ENCODE peak calls at places on chromosomes 7 and 10, in eight cellular contexts. One of them, this sample, is unnamed.

GRCh38 chr7:127252736-127253288 is at the start of gene GRM8:
- DNase-seq in neural progenitor cell: peak; percentile 87
- DNase-seq in heart right ventricle: peak; percentile 33
- DNase-seq in fibroblast of lung: peak; percentile 53
- DNase-seq in HFF-Myc: no peak
- DNase-seq in cardiac fibroblast: peak; percentile 29
- DNase-seq in endothelial cell: peak; percentile 50
- DNase-seq in ovary: peak; percentile 47
- DNase-seq in this sample: peak; percentile 17

GRCh38 chr10:12564173-12564572 is 214.8 kb downstream of the CAMK1D start:
- DNase-seq in HFF-Myc: no peak
- DNase-seq in heart right ventricle: no peak
- DNase-seq in ovary: no peak
- DNase-seq in cardiac fibroblast: peak; percentile 40
- DNase-seq in endothelial cell: no peak
- DNase-seq in fibroblast of lung: peak; percentile 70
- DNase-seq in neural progenitor cell: no peak
- DNase-seq in this sample: no peak

GRCh38 chr10:11647676-11648075 is 36.2 kb upstream of the USP6NL start:
- DNase-seq in HFF-Myc: no peak
- DNase-seq in neural progenitor cell: no peak
- DNase-seq in fibroblast of lung: no peak
- DNase-seq in heart right ventricle: no peak
- DNase-seq in ovary: no peak
- DNase-seq in cardiac fibroblast: peak; percentile 59
- DNase-seq in endothelial cell: no peak
- DNase-seq in this sample: no peak

GRCh38 chr7:139994356-139994755 is 68.4 kb downstream of the PARP12 start:
- DNase-seq in fibroblast of lung: no peak
- DNase-seq in endothelial cell: no peak
- DNase-seq in ovary: no peak
- DNase-seq in cardiac fibroblast: no peak
- DNase-seq in heart right ventricle: no peak
- DNase-seq in neural progenitor cell: no peak
- DNase-seq in HFF-Myc: no peak
- DNase-seq in this sample: no peak

GRCh38 chr7:34486371-34486770 is 171.6 kb upstream of the NPSR1 start:
- DNase-seq in cardiac fibroblast: no peak
- DNase-seq in ovary: no peak
- DNase-seq in neural progenitor cell: no peak
- DNase-seq in endothelial cell: no peak
- DNase-seq in fibroblast of lung: no peak
- DNase-seq in HFF-Myc: no peak
- DNase-seq in heart right ventricle: no peak
- DNase-seq in this sample: no peak

GRCh38 chr10:90751107-90751997 is 106.5 kb downstream of the HTR7 start:
- DNase-seq in fibroblast of lung: peak; percentile 38
- DNase-seq in endothelial cell: peak; percentile 62
- DNase-seq in neural progenitor cell: peak; percentile 65
- DNase-seq in cardiac fibroblast: peak; percentile 67
- DNase-seq in heart right ventricle: no peak
- DNase-seq in HFF-Myc: no peak
- DNase-seq in ovary: no peak
- DNase-seq in this sample: peak; percentile 71

GRCh38 chr7:18426564-18427226 is 68.9 kb upstream of the HDAC9 start:
- DNase-seq in endothelial cell: no peak
- DNase-seq in HFF-Myc: peak; percentile 47
- DNase-seq in neural progenitor cell: no peak
- DNase-seq in ovary: no peak
- DNase-seq in heart right ventricle: no peak
- DNase-seq in fibroblast of lung: peak; percentile 52
- DNase-seq in cardiac fibroblast: peak; percentile 61
- DNase-seq in this sample: no peak

GRCh38 chr10:79560160-79560709 is at the start of gene SFTPA2:
- DNase-seq in cardiac fibroblast: no peak
- DNase-seq in fibroblast of lung: no peak
- DNase-seq in endothelial cell: no peak
- DNase-seq in HFF-Myc: no peak
- DNase-seq in heart right ventricle: no peak
- DNase-seq in neural progenitor cell: no peak
- DNase-seq in ovary: no peak
- DNase-seq in this sample: no peak

GRCh38 chr7:70573202-70573810 is 558.6 kb upstream of the GALNT17 start:
- DNase-seq in fibroblast of lung: no peak
- DNase-seq in endothelial cell: no peak
- DNase-seq in ovary: no peak
- DNase-seq in neural progenitor cell: peak; percentile 89
- DNase-seq in HFF-Myc: no peak
- DNase-seq in cardiac fibroblast: no peak
- DNase-seq in heart right ventricle: no peak
- DNase-seq in this sample: no peak

GRCh38 chr7:101125989-101126650 is 784 bp upstream of the SERPINE1 start:
- DNase-seq in ovary: peak; percentile 93
- DNase-seq in fibroblast of lung: peak; percentile 85
- DNase-seq in cardiac fibroblast: peak; percentile 98
- DNase-seq in HFF-Myc: peak; percentile 55
- DNase-seq in neural progenitor cell: no peak
- DNase-seq in endothelial cell: no peak
- DNase-seq in heart right ventricle: peak; percentile 76
- DNase-seq in this sample: peak; percentile 33

GRCh38 chr10:16441106-16441850 is 4.5 kb downstream of the PTER start:
- DNase-seq in heart right ventricle: no peak
- DNase-seq in HFF-Myc: no peak
- DNase-seq in fibroblast of lung: peak; percentile 26
- DNase-seq in ovary: no peak
- DNase-seq in endothelial cell: no peak
- DNase-seq in cardiac fibroblast: peak; percentile 43
- DNase-seq in neural progenitor cell: no peak
- DNase-seq in this sample: no peak

GRCh38 chr10:30820282-30820991 is 190.9 kb upstream of the LYZL2 start:
- DNase-seq in cardiac fibroblast: peak; percentile 92
- DNase-seq in neural progenitor cell: no peak
- DNase-seq in fibroblast of lung: peak; percentile 96
- DNase-seq in heart right ventricle: no peak
- DNase-seq in endothelial cell: no peak
- DNase-seq in HFF-Myc: peak; percentile 88
- DNase-seq in ovary: no peak
- DNase-seq in this sample: no peak

GRCh38 chr7:106493041-106493731 is 167.8 kb downstream of the CCDC71L start:
- DNase-seq in endothelial cell: no peak
- DNase-seq in neural progenitor cell: no peak
- DNase-seq in HFF-Myc: no peak
- DNase-seq in ovary: no peak
- DNase-seq in heart right ventricle: no peak
- DNase-seq in fibroblast of lung: no peak
- DNase-seq in cardiac fibroblast: no peak
- DNase-seq in this sample: no peak

GRCh38 chr10:90930070-90930837 is 9.4 kb upstream of the ANKRD1 start:
- DNase-seq in ovary: no peak
- DNase-seq in endothelial cell: no peak
- DNase-seq in fibroblast of lung: peak; percentile 89
- DNase-seq in neural progenitor cell: peak; percentile 74
- DNase-seq in heart right ventricle: peak; percentile 15
- DNase-seq in cardiac fibroblast: peak; percentile 79
- DNase-seq in HFF-Myc: peak; percentile 61
- DNase-seq in this sample: no peak

GRCh38 chr10:18233775-18234174 is 93.6 kb downstream of the CACNB2 start:
- DNase-seq in cardiac fibroblast: peak; percentile 26
- DNase-seq in endothelial cell: peak; percentile 10
- DNase-seq in ovary: peak; percentile 55
- DNase-seq in HFF-Myc: no peak
- DNase-seq in neural progenitor cell: peak; percentile 42
- DNase-seq in fibroblast of lung: no peak
- DNase-seq in heart right ventricle: peak; percentile 78
- DNase-seq in this sample: no peak
- TF ChIP-seq CTCF in cardiac fibroblast: peak; percentile 34
- TF ChIP-seq CTCF in endothelial cell: peak; percentile 21
- TF ChIP-seq CTCF in ovary: peak; percentile 30
- TF ChIP-seq CTCF in HFF-Myc: no peak
- TF ChIP-seq CTCF in neural progenitor cell: peak; percentile 57
- TF ChIP-seq CTCF in fibroblast of lung: no peak
- TF ChIP-seq CTCF in heart right ventricle: peak; percentile 52
- TF ChIP-seq CTCF in this sample: no peak

GRCh38 chr10:66649626-66650025 is 276.2 kb upstream of the LRRTM3 start:
- DNase-seq in cardiac fibroblast: no peak
- DNase-seq in ovary: no peak
- DNase-seq in neural progenitor cell: no peak
- DNase-seq in fibroblast of lung: no peak
- DNase-seq in HFF-Myc: no peak
- DNase-seq in endothelial cell: no peak
- DNase-seq in heart right ventricle: no peak
- DNase-seq in this sample: no peak

GRCh38 chr10:66654861-66655260 is 271.0 kb upstream of the LRRTM3 start:
- DNase-seq in heart right ventricle: no peak
- DNase-seq in cardiac fibroblast: no peak
- DNase-seq in HFF-Myc: no peak
- DNase-seq in ovary: no peak
- DNase-seq in endothelial cell: no peak
- DNase-seq in neural progenitor cell: no peak
- DNase-seq in fibroblast of lung: no peak
- DNase-seq in this sample: no peak

GRCh38 chr10:66656499-66656898 is 269.3 kb upstream of the LRRTM3 start:
- DNase-seq in heart right ventricle: no peak
- DNase-seq in neural progenitor cell: no peak
- DNase-seq in endothelial cell: no peak
- DNase-seq in HFF-Myc: no peak
- DNase-seq in fibroblast of lung: no peak
- DNase-seq in cardiac fibroblast: no peak
- DNase-seq in ovary: no peak
- DNase-seq in this sample: no peak

DNA sequence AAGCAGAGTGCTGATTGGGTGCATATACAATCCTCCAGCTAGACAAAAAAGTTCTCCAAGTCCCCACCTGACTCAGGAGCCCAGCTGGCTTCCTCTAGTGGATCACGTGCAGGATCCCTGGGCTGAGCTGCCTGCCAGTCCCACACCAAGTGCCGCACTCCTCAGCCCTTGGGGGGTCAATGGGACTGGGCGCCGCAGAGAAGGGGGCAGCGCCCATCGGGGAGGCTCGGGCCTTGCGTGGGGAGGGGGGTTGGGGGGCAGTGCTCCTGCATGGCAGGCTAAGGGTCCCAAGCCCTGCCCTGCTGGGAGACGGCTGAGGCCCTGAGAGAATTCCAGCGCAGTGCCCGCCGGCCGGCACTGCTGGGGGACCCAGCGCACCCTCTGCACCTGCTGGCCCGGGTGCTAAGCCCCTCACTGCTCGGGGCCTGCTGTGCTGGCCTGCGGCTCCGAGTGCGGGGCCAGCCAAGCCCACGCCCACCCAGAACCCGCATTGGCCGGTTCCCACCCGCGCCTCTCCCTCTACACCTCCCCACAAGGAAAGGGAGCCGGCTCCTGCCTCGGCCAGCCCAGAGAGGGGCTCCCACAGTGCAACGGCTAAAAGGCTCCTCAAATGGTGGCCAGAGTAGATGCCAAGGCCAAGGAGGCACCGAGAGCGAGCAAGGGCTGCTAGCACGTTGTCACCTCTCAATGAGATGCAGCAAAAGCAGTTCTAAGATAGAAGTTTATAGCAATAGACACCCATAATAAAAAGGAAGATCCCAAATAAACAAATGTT is 274.3 kb upstream of the LRRTM3 start:
- DNase-seq in heart right ventricle: no peak
- DNase-seq in fibroblast of lung: no peak
- DNase-seq in neural progenitor cell: no peak
- DNase-seq in endothelial cell: no peak
- DNase-seq in ovary: no peak
- DNase-seq in cardiac fibroblast: no peak
- DNase-seq in HFF-Myc: no peak
- DNase-seq in this sample: no peak
- TF ChIP-seq CTCF in heart right ventricle: no peak
- TF ChIP-seq CTCF in fibroblast of lung: no peak
- TF ChIP-seq CTCF in neural progenitor cell: no peak
- TF ChIP-seq CTCF in endothelial cell: no peak
- TF ChIP-seq CTCF in ovary: no peak
- TF ChIP-seq CTCF in cardiac fibroblast: no peak
- TF ChIP-seq CTCF in HFF-Myc: no peak
- TF ChIP-seq CTCF in this sample: no peak

GRCh38 chr10:73456187-73456890 is 23.0 kb upstream of the MSS51 start:
- DNase-seq in HFF-Myc: no peak
- DNase-seq in neural progenitor cell: no peak
- DNase-seq in cardiac fibroblast: no peak
- DNase-seq in ovary: no peak
- DNase-seq in fibroblast of lung: no peak
- DNase-seq in endothelial cell: no peak
- DNase-seq in heart right ventricle: no peak
- DNase-seq in this sample: no peak
- TF ChIP-seq CTCF in HFF-Myc: no peak
- TF ChIP-seq CTCF in neural progenitor cell: no peak
- TF ChIP-seq CTCF in cardiac fibroblast: no peak
- TF ChIP-seq CTCF in ovary: no peak
- TF ChIP-seq CTCF in fibroblast of lung: no peak
- TF ChIP-seq CTCF in endothelial cell: no peak
- TF ChIP-seq CTCF in heart right ventricle: no peak
- TF ChIP-seq CTCF in this sample: no peak

GRCh38 chr7:151064454-151064853 is 5.1 kb downstream of the SLC4A2 start:
- DNase-seq in endothelial cell: no peak
- DNase-seq in HFF-Myc: no peak
- DNase-seq in heart right ventricle: no peak
- DNase-seq in neural progenitor cell: no peak
- DNase-seq in ovary: no peak
- DNase-seq in cardiac fibroblast: no peak
- DNase-seq in fibroblast of lung: no peak
- DNase-seq in this sample: no peak

GRCh38 chr7:151066273-151066974 is 7.0 kb downstream of the SLC4A2 start:
- DNase-seq in HFF-Myc: no peak
- DNase-seq in heart right ventricle: no peak
- DNase-seq in neural progenitor cell: no peak
- DNase-seq in cardiac fibroblast: no peak
- DNase-seq in fibroblast of lung: no peak
- DNase-seq in endothelial cell: no peak
- DNase-seq in ovary: no peak
- DNase-seq in this sample: no peak

GRCh38 chr7:151064993-151065392 is 5.6 kb downstream of the SLC4A2 start:
- DNase-seq in heart right ventricle: no peak
- DNase-seq in HFF-Myc: no peak
- DNase-seq in cardiac fibroblast: no peak
- DNase-seq in endothelial cell: no peak
- DNase-seq in fibroblast of lung: no peak
- DNase-seq in ovary: no peak
- DNase-seq in neural progenitor cell: no peak
- DNase-seq in this sample: no peak

GRCh38 chr7:151063212-151063561 is 3.8 kb downstream of the SLC4A2 start:
- DNase-seq in fibroblast of lung: peak; percentile 67
- DNase-seq in HFF-Myc: no peak
- DNase-seq in ovary: peak; percentile 66
- DNase-seq in neural progenitor cell: no peak
- DNase-seq in heart right ventricle: no peak
- DNase-seq in endothelial cell: no peak
- DNase-seq in cardiac fibroblast: peak; percentile 67
- DNase-seq in this sample: no peak

GRCh38 chr7:151065516-151065915 is 6.1 kb downstream of the SLC4A2 start:
- DNase-seq in heart right ventricle: no peak
- DNase-seq in ovary: no peak
- DNase-seq in endothelial cell: no peak
- DNase-seq in neural progenitor cell: no peak
- DNase-seq in cardiac fibroblast: no peak
- DNase-seq in HFF-Myc: no peak
- DNase-seq in fibroblast of lung: no peak
- DNase-seq in this sample: no peak
- TF ChIP-seq CTCF in heart right ventricle: no peak
- TF ChIP-seq CTCF in ovary: no peak
- TF ChIP-seq CTCF in endothelial cell: no peak
- TF ChIP-seq CTCF in neural progenitor cell: no peak
- TF ChIP-seq CTCF in cardiac fibroblast: no peak
- TF ChIP-seq CTCF in HFF-Myc: no peak
- TF ChIP-seq CTCF in fibroblast of lung: no peak
- TF ChIP-seq CTCF in this sample: no peak

GRCh38 chr7:38881015-38881414 is 28.0 kb downstream of the VPS41 start:
- DNase-seq in ovary: no peak
- DNase-seq in HFF-Myc: no peak
- DNase-seq in heart right ventricle: no peak
- DNase-seq in endothelial cell: no peak
- DNase-seq in cardiac fibroblast: no peak
- DNase-seq in fibroblast of lung: peak; percentile 13
- DNase-seq in neural progenitor cell: no peak
- DNase-seq in this sample: no peak
- TF ChIP-seq CTCF in ovary: no peak
- TF ChIP-seq CTCF in HFF-Myc: no peak
- TF ChIP-seq CTCF in heart right ventricle: no peak
- TF ChIP-seq CTCF in endothelial cell: no peak
- TF ChIP-seq CTCF in cardiac fibroblast: no peak
- TF ChIP-seq CTCF in fibroblast of lung: no peak
- TF ChIP-seq CTCF in neural progenitor cell: peak; percentile 23
- TF ChIP-seq CTCF in this sample: no peak

This sample was measured in activated CD8-positive, alpha-beta T cell treated with anti-CD3 and anti-CD28 coated beads for 36 hours.